ENCODE peak calls at places on chromosomes 16 and 17, in six cellular contexts. Q is breast epithelium, M is tibial artery, X is cardiac muscle cell, S is heart left ventricle, G is IMR-90. N is an unnamed sample.
A peak's percentile ranks its signal among the peaks of the same experiment; 100 is the strongest.

GRCh38 chr17:43978078-43978477 is 24.3 kb upstream of the PYY start:
- DNase-seq in Q (no peak), M (no peak), X (no peak), S (no peak), G (no peak), N (no peak)

GRCh38 chr17:57755479-57756070 is 10.5 kb upstream of the CCDC182 start:
- DNase-seq in Q (no peak), M (no peak), X (peak; percentile 54), S (no peak), G (no peak), N (no peak)

GRCh38 chr17:43766413-43767052 is 7.9 kb upstream of the SOST start:
- DNase-seq in Q (no peak), M (peak; percentile 51), X (peak; percentile 72), S (peak; percentile 66), G (peak; percentile 51), N (peak; percentile 64)

GRCh38 chr17:8629371-8630226 is 926 bp downstream of the MYH10 start:
- DNase-seq in Q (no peak), M (peak; percentile 49), X (peak; percentile 66), S (peak; percentile 46), G (no peak), N (peak; percentile 41)

GRCh38 chr17:78409191-78409621 is 30.8 kb downstream of the PGS1 start:
- DNase-seq in Q (no peak), M (no peak), X (no peak), S (no peak), G (no peak), N (no peak)

GRCh38 chr16:88453621-88454314 is 688 bp downstream of the ZFPM1 start:
- DNase-seq in Q (no peak), M (no peak), X (peak; percentile 59), S (no peak), G (no peak), N (no peak)

GRCh38 chr16:1614226-1615102 is 2.3 kb downstream of the CRAMP1 start:
- DNase-seq in Q (no peak), M (no peak), X (peak; percentile 68), S (peak; percentile 46), G (peak; percentile 30), N (peak; percentile 68)

GRCh38 chr16:78809535-78809934 is 710.1 kb downstream of the WWOX start:
- DNase-seq in Q (no peak), M (no peak), X (no peak), S (no peak), G (no peak), N (no peak)

GRCh38 chr17:73492802-73493139 is 151.5 kb downstream of the SDK2 start:
- DNase-seq in Q (no peak), M (no peak), X (peak; percentile 55), S (no peak), G (no peak), N (no peak)

GRCh38 chr17:47239663-47240374 is 13.8 kb upstream of the ITGB3 start:
- DNase-seq in Q (peak; percentile 67), M (peak; percentile 93), X (peak; percentile 70), S (peak; percentile 75), G (peak; percentile 98), N (peak; percentile 79)

DNA sequence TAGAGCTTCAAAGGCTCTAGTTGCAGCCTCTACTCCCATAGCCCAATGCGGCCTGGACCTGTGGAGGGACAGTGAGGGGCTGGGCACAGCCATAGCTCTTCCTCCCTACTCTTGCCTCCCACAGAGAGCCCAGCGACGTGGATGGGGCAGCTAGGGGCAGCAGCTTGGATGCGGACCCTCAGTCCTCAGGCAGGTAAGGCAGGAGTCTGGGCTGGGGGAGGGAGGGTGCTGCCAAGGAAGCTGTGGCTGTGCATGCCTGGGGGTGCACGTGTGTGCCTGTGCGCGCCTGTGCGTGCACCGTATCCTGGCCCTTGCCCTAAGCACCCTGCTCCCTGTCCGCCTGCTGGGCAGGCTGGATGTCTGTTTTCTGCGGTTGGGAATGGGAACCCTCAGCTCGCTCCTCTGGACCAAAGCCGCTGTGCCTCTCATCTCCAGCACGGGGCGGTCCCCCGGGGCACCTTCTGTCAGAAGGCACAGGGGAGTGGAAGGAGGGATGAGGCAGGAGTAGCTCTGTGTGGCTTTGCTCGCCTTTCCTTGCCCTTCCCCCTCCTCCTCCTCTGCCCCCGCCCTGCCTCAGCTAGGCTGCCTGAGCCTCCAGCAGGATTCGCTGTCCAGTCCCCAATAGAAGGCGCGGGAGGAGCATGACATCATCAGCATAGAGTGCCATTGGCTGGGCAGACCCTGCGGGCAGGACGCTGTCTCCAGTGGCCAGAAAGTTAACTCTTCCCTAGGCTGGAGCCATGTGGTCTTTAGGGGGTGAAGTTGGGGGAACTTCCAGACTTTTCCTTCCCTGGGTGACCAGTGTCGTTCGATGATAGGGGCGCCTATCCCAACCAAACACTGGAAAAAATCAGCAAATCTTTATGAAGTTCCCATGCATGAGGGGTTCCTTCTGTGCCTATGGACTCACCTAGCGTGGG is 797 bp downstream of the PRCD start:
- DNase-seq in Q (peak; percentile 94), M (peak; percentile 91), X (peak; percentile 96), S (peak; percentile 96), G (peak; percentile 94), N (peak; percentile 96)
- TF ChIP-seq CTCF in Q (no peak), M (peak; percentile 37), X (peak; percentile 22), S (no peak), G (peak; percentile 2), N (peak; percentile 14)

DNA sequence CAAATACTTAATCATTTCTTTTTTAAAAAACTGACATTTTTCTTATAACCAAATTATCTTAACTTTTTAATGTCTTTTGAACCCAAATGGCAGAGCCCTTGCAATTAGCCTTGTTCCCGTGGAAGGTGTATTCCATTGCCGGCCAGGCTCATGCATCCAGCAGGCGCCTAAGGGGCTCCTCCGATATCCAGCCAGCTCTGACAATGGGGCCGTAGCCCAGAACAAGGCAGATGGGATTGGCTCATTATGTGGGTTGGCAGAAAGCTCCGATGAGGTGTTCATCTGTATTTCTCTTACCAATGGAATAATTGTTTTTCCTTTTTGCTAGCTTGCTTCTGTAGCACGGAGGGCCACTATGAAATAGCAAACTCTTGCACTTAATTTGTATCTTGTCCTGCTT is 208.2 kb upstream of the CHMP6 start:
- DNase-seq in Q (no peak), M (no peak), X (no peak), S (no peak), G (no peak), N (no peak)
- H3K27ac ChIP-seq in Q (no peak overlapping the region), M (peak overlapping the region; percentile 40), X (no peak overlapping the region), S (no peak overlapping the region), G (peak overlapping the region; percentile 83), N (peak overlapping the region; percentile 70)

DNA sequence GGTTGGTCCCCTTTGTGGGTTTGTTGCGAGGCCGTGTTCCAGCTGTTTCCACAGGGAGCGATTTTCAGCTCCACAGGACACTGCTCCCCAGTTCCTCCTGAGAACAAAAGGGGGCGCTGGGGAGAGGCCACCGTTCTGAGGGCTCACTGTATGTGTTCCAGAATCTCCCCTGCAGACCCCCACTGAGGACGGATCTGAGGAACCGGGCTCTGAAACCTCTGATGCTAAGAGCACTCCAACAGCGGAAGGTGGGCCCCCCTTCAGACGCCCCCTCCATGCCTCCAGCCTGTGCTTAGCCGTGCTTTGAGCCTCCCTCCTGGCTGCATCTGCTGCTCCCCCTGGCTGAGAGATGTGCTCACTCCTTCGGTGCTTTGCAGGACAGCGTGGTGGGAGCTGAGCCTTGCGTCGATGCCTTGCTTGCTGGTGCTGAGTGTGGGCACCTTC is 27.3 kb upstream of the STH start:
- DNase-seq in Q (no peak), M (no peak), X (no peak), S (no peak), G (no peak), N (no peak)
- TF ChIP-seq CTCF in Q (no peak), M (no peak), X (no peak), S (no peak), G (no peak), N (no peak)

DNA sequence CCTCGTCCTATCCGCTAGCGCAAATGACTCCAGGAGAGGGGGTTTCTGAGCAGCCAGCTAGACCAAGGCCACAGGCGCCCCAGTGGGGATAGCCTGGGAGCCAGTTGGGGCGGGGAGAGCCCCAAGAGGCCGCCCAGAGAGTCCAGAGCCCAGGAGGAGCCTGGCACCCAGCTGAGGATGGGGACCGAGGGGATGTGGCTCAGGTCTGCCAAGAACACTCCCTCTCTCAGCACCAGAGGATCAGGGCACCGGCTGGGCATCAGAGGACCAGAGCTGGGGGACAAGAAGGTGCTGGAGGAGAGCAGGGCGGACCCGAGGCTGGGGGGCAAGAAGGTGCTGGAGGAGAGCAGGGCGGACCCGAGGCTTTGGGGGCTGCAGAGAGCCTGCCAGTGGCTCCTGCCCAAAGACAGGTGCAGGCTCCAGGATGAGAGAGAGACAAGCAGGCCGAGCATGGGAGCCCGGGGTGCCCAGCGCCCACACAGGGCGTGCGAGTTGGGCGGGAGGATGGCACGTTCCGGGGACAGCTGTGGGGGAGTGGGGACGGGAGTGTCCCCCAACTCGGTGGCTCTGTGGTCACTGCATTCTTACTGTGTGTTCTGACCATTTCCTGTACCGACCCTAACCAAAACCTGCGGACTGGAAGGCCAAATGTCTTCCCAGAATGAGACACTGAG is 39.4 kb downstream of the TIMM22 start:
- DNase-seq in Q (no peak), M (no peak), X (no peak), S (no peak), G (no peak), N (no peak)
- H3K27ac ChIP-seq in Q (no peak overlapping the region), M (no peak overlapping the region), X (peak overlapping the region; percentile 6), S (no peak overlapping the region), G (no peak overlapping the region), N (no peak overlapping the region)

DNA sequence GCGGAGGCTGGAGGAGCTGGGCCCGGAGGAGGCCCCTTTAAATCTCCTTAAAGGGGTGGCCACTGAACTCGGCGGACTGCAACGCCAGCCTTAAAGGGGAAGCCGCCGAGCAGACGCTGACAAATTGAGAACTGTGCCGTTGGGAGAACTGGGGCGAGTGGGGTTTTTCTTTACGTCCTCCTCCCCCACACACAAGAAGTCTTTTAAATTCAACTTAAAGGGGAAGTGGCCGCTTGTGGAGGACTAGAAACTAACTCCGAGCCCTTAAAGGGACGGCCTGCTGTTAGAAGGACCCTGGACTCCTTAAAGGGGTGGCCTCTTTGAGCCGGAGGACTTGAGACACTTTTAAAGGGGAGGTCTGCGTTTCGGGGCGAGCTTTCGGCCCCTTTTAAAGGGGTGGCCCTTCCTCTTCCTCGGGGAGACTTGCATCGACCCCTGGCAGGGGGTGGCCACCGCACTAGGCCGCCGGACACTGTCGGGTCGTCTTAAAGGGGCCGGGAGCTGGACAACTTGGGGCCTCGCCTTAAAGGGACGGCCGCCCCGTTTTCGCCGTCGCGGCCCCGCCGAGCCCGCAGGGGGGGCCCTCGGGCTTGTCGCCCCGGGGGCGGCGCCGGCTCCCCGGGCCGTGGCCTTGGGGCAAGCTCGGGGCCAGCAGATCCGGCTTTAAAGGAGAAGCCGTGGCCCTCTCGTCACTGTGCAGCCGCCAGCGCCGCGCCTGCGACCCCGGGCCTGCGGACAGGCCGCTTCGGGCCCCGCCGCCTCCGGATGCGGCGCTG is 688 bp downstream of the FBRS start:
- DNase-seq in Q (no peak), M (peak; percentile 87), X (peak; percentile 93), S (peak; percentile 89), G (peak; percentile 97), N (peak; percentile 85)
- TF ChIP-seq CTCF in Q (no peak), M (peak; percentile 18), X (peak; percentile 16), S (peak; percentile 29), G (peak; percentile 23), N (no peak)

GRCh38 chr17:66549731-66550207 is 247.4 kb downstream of the PRKCA start:
- DNase-seq in Q (no peak), M (no peak), X (no peak), S (no peak), G (peak; percentile 90), N (no peak)
- H3K27ac ChIP-seq in Q (no peak overlapping the region), M (no peak overlapping the region), X (peak overlapping the region; percentile 30), S (no peak overlapping the region), G (peak overlapping the region; percentile 96), N (no peak overlapping the region)

GRCh38 chr16:57736419-57737281 is 1.1 kb downstream of the KATNB1 start:
- DNase-seq in Q (no peak), M (no peak), X (peak; percentile 20), S (no peak), G (peak; percentile 87), N (no peak)
- TF ChIP-seq CTCF in Q (no peak), M (peak; percentile 7), X (peak; percentile 9), S (no peak), G (peak; percentile 18), N (no peak)

GRCh38 chr16:49881890-49882289 is 26.0 kb upstream of the ZNF423 start:
- DNase-seq in Q (no peak), M (no peak), X (no peak), S (no peak), G (no peak), N (no peak)
- H3K27ac ChIP-seq in Q (no peak overlapping the region), M (no peak overlapping the region), X (no peak overlapping the region), S (no peak overlapping the region), G (no peak overlapping the region), N (no peak overlapping the region)